ENCODE peak calls at places on chromosomes 6 and 20, in four cellular contexts. One of them, this sample, is unnamed.

GRCh38 chr6:73702444-73702843 is 6.4 kb downstream of the CD109 start:
- DNase-seq in lung microvascular endothelial cell: no peak
- DNase-seq in spleen: no peak
- DNase-seq in left ventricle myocardium inferior: no peak
- DNase-seq in this sample: no peak

GRCh38 chr20:8667306-8667705 is 401.6 kb upstream of the PLCB4 start:
- DNase-seq in lung microvascular endothelial cell: peak
- DNase-seq in spleen: no peak
- DNase-seq in left ventricle myocardium inferior: peak
- DNase-seq in this sample: peak

GRCh38 chr6:39843305-39844020 is 51.3 kb downstream of the DAAM2 start:
- DNase-seq in left ventricle myocardium inferior: no peak
- DNase-seq in spleen: no peak
- DNase-seq in lung microvascular endothelial cell: no peak
- DNase-seq in this sample: no peak

GRCh38 chr20:53837126-53837826 is 233.1 kb downstream of the BCAS1 start:
- DNase-seq in lung microvascular endothelial cell: no peak
- DNase-seq in spleen: no peak
- DNase-seq in left ventricle myocardium inferior: no peak
- DNase-seq in this sample: no peak

GRCh38 chr6:112781236-112781635 is 434.1 kb downstream of the RFPL4B start:
- DNase-seq in lung microvascular endothelial cell: peak
- DNase-seq in left ventricle myocardium inferior: no peak
- DNase-seq in spleen: no peak
- DNase-seq in this sample: no peak

GRCh38 chr20:63962426-63963347 is 6.5 kb upstream of the UCKL1 start:
- DNase-seq in lung microvascular endothelial cell: no peak
- DNase-seq in spleen: peak
- DNase-seq in left ventricle myocardium inferior: peak
- DNase-seq in this sample: no peak

GRCh38 chr6:68128211-68128610 is 506.9 kb upstream of the ADGRB3 start:
- DNase-seq in spleen: no peak
- DNase-seq in lung microvascular endothelial cell: no peak
- DNase-seq in left ventricle myocardium inferior: no peak
- DNase-seq in this sample: no peak

GRCh38 chr6:37594895-37595294 is 95.2 kb upstream of the CCDC167 start:
- DNase-seq in lung microvascular endothelial cell: no peak
- DNase-seq in spleen: no peak
- DNase-seq in left ventricle myocardium inferior: no peak
- DNase-seq in this sample: no peak

GRCh38 chr6:81075974-81076373 is 676.5 kb downstream of the TENT5A start:
- DNase-seq in left ventricle myocardium inferior: no peak
- DNase-seq in lung microvascular endothelial cell: no peak
- DNase-seq in spleen: no peak
- DNase-seq in this sample: no peak

GRCh38 chr20:17960927-17961599 is 7.5 kb downstream of the SNX5 start:
- DNase-seq in lung microvascular endothelial cell: peak
- DNase-seq in spleen: no peak
- DNase-seq in left ventricle myocardium inferior: peak
- DNase-seq in this sample: peak

GRCh38 chr20:11076434-11076833 is 402.6 kb upstream of the JAG1 start:
- DNase-seq in lung microvascular endothelial cell: no peak
- DNase-seq in spleen: no peak
- DNase-seq in left ventricle myocardium inferior: no peak
- DNase-seq in this sample: no peak

GRCh38 chr6:106162926-106163325 is 76.8 kb downstream of the PRDM1 start:
- DNase-seq in lung microvascular endothelial cell: no peak
- DNase-seq in spleen: no peak
- DNase-seq in left ventricle myocardium inferior: no peak
- DNase-seq in this sample: no peak